ENCODE peak calls at places on chromosomes 16 and 17, in four cellular contexts. F, A, S and U are unnamed samples.

GRCh38 chr17:61240851-61241468 is 158.7 kb upstream of the TBX2 start:
- DNase-seq in F (no peak), A (no peak), S (no peak), U (no peak)

GRCh38 chr16:77387810-77388209 is 47.0 kb downstream of the ADAMTS18 start:
- DNase-seq in F (no peak), A (no peak), S (no peak), U (no peak)

GRCh38 chr17:13702266-13702665 is 100.5 kb upstream of the HS3ST3A1 start:
- DNase-seq in F (no peak), A (no peak), S (no peak), U (no peak)

GRCh38 chr17:73646409-73647305 is 2.4 kb upstream of the SDK2 start:
- DNase-seq in F (no peak), A (no peak), S (no peak), U (no peak)

GRCh38 chr17:80931421-80932265 is 60.0 kb upstream of the CHMP6 start:
- DNase-seq in F (no peak), A (no peak), S (no peak), U (no peak)

GRCh38 chr17:73956169-73956568 is 247.3 kb upstream of the RPL38 start:
- DNase-seq in F (no peak), A (no peak), S (no peak), U (no peak)

GRCh38 chr17:31561469-31562412 is 170.3 kb downstream of the RAB11FIP4 start:
- DNase-seq in F (no peak), A (no peak), S (no peak), U (no peak)

GRCh38 chr17:57782051-57782490 is 37.0 kb upstream of the CCDC182 start:
- DNase-seq in F (no peak), A (no peak), S (no peak), U (no peak)

GRCh38 chr17:79974786-79975497 is 60.7 kb downstream of the TBC1D16 start:
- DNase-seq in F (no peak), A (no peak), S (no peak), U (peak)

GRCh38 chr16:56936491-56936890 is 4.5 kb downstream of the HERPUD1 start:
- DNase-seq in F (no peak), A (no peak), S (no peak), U (no peak)

GRCh38 chr17:75738218-75738802 is 17.1 kb downstream of the ITGB4 start:
- DNase-seq in F (no peak), A (peak), S (no peak), U (no peak)